ENCODE peak calls at places on chromosomes 7 and 10, in four cellular contexts. A, U, S and I are unnamed samples. For H3K4me1, the result is how much of the 10 kb centered on the place peaks cover.

GRCh38 chr10:35000936-35001335 is 89.2 kb downstream of the CUL2 start:
- DNase-seq in A (no peak), U (no peak), S (no peak), I (no peak)

GRCh38 chr7:21013765-21014502 is 227.2 kb upstream of the SP8 start:
- DNase-seq in A (no peak), U (no peak), S (no peak), I (no peak)

GRCh38 chr10:89566095-89566950 is 30.9 kb upstream of the SLC16A12 start:
- DNase-seq in A (no peak), U (no peak), S (no peak), I (no peak)

GRCh38 chr10:69961168-69961863 is 91.3 kb upstream of the MACROH2A2 start:
- DNase-seq in A (no peak), U (peak), S (no peak), I (no peak)

GRCh38 chr7:69837387-69838068 is 239.3 kb downstream of the AUTS2 start:
- DNase-seq in A (no peak), U (no peak), S (no peak), I (peak)

GRCh38 chr10:1629326-1630036 is 107.8 kb downstream of the ADARB2 start:
- DNase-seq in A (no peak), U (no peak), S (no peak), I (no peak)

GRCh38 chr7:151107882-151108281 is 21.6 kb downstream of the AGAP3 start:
- DNase-seq in A (no peak), U (no peak), S (no peak), I (no peak)

GRCh38 chr7:114930107-114930521 is 8.2 kb downstream of the MDFIC start:
- DNase-seq in A (no peak), U (no peak), S (no peak), I (peak)

GRCh38 chr7:92782236-92782635 is 54.1 kb downstream of the CDK6 start:
- DNase-seq in A (no peak), U (no peak), S (no peak), I (no peak)

GRCh38 chr10:64091889-64092288 is 570.7 kb downstream of the REEP3 start:
- DNase-seq in A (no peak), U (no peak), S (peak), I (no peak)

GRCh38 chr10:32039745-32040144 is 16.5 kb downstream of the KIF5B start:
- DNase-seq in A (no peak), U (no peak), S (no peak), I (no peak)

GRCh38 chr10:95181731-95182130 is 12.3 kb upstream of the ACSM6 start:
- DNase-seq in A (no peak), U (no peak), S (peak), I (no peak)

GRCh38 chr7:132732466-132732865 is 156.2 kb upstream of the PLXNA4 start:
- DNase-seq in A (no peak), U (no peak), S (no peak), I (no peak)

GRCh38 chr7:116801092-116801710 is 61.2 kb upstream of the CAPZA2 start:
- DNase-seq in A (no peak), U (no peak), S (peak), I (no peak)

GRCh38 chr10:77332256-77332655 is 305.4 kb downstream of the KCNMA1 start:
- DNase-seq in A (no peak), U (no peak), S (no peak), I (no peak)

GRCh38 chr10:103923502-103923901 is 5.5 kb upstream of the STN1 start:
- DNase-seq in A (no peak), U (no peak), S (peak), I (no peak)

GRCh38 chr7:155698633-155699032 is 54.2 kb downstream of the RBM33 start:
- DNase-seq in A (no peak), U (no peak), S (peak), I (no peak)

GRCh38 chr10:36023939-36024338 is 381.8 kb upstream of the FZD8 start:
- DNase-seq in A (no peak), U (no peak), S (peak), I (peak)

GRCh38 chr7:83271212-83272099 is 108.8 kb upstream of the PCLO start:
- DNase-seq in A (no peak), U (no peak), S (peak), I (peak)

GRCh38 chr7:68679456-68680234 is 918.6 kb upstream of the AUTS2 start:
- DNase-seq in A (no peak), U (no peak), S (no peak), I (no peak)

GRCh38 chr7:158157460-158157859 is 430.2 kb downstream of the PTPRN2 start:
- DNase-seq in A (no peak), U (no peak), S (no peak), I (no peak)

GRCh38 chr7:120834726-120835125 is 23.2 kb downstream of the TSPAN12 start:
- DNase-seq in A (no peak), U (no peak), S (no peak), I (no peak)

GRCh38 chr7:140209866-140210609 is 33.3 kb upstream of the KDM7A start:
- DNase-seq in A (peak), U (no peak), S (no peak), I (no peak)

GRCh38 chr7:19464241-19464640 is 244.6 kb downstream of the POLR1F start:
- DNase-seq in A (no peak), U (no peak), S (no peak), I (no peak)

GRCh38 chr7:106841896-106842390 is 23.1 kb upstream of the PIK3CG start:
- DNase-seq in A (no peak), U (no peak), S (no peak), I (peak)

GRCh38 chr7:75937958-75938786 is 23.2 kb downstream of the POR start:
- DNase-seq in A (no peak), U (no peak), S (no peak), I (no peak)

GRCh38 chr7:47651355-47652317 is 69.7 kb upstream of the TNS3 start:
- DNase-seq in A (no peak), U (no peak), S (no peak), I (no peak)

GRCh38 chr7:82388138-82388537 is 55.4 kb downstream of the CACNA2D1 start:
- DNase-seq in A (no peak), U (no peak), S (no peak), I (no peak)

GRCh38 chr7:95883208-95883607 is 110.9 kb downstream of the DYNC1I1 start:
- DNase-seq in A (no peak), U (no peak), S (no peak), I (no peak)
- TF ChIP-seq SUZ12 in A (no peak), U (no peak), S (no peak), I (no peak)

DNA sequence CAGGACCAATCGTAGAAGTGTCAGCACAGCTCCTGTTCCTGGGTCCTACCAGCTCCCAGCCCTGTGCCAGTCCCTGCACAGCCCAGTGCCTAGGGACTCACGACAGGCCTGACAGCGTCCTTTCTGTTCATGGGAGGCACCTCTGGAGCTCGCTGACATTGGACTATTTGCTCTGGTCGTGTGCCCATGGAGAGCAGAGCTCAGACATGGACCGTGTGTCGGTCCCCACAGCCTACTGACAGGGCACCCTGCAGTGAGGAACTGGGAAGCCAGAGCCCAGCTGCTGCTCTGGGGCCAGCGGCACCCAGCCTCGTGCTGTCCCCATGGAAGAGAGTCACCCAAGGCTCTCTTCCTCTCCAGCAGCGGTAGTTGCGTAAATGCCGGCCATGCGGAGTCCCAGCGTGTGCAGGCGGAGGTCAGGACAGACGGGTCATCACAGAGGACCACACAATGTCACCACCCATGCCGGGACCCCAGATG is 20.3 kb upstream of the ANTXRL start:
- DNase-seq in A (no peak), U (peak), S (no peak), I (no peak)
- H3K4me1 ChIP-seq in A (under half), U (under half), S (under half), I (under half)

DNA sequence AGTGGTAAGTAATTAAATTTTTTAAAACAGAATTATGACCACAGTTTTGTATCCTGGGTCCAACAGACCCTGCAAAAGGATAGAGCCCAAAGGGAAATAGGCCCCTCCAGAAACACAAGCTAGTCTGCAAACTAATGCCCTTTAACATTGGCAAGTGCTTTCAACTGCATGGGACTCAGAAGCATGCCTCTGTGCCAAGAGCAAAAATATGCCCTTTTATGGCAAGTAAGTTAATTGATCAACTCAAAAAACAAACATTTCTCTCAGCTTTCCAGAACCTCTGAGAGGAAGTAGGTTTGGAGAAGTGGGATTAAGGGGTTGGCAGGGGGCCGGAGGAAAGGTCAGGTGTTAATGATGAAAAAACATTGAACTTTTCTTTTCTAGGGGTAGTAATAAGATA is 186.6 kb upstream of the PRSS1 start:
- DNase-seq in A (no peak), U (no peak), S (no peak), I (no peak)
- TF ChIP-seq SUZ12 in A (no peak), U (no peak), S (no peak), I (no peak)

DNA sequence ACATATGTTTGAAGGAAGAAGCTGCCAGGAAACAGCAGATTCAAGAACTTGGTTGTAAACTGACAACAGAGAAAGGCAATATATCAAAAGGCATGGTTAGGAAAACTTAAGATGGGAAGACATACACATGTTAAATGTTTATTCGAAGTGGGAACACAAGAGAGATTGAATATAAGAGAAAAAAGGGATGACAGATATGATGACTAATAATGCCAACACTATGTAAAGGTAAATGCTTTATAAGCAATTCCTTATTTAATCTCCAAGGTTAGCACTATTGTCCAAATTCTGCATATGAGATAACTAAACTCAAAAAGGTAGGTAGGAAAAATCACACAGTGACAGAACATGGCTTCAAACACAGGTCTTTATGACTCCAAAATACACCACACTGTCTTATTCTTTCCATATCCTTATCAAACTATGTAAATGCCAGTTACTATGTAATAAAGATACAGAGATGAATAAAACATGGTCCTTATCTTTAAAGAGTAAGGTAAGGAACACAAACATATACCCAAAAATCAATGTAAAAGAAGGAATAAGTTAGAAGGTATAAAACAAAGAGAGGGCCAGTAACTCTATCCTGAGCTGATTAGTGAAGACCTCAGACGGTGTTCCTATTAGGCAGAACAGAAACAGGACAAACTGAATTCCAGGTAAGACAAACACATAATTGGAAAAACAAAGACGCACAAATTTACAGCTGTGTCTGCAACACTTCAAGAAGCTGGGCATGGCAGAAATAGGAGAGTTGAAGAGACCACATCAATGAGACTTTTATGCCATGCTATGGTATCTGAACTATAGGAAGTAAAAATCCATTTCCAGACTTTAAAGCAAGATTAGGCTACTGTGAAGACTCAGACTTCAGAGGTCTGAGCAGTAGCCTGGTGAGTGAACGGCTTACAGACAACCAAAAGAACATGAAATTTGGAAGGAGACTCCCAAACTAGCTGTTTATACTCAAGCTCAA is 56.1 kb downstream of the ABI1 start:
- DNase-seq in A (no peak), U (no peak), S (no peak), I (no peak)
- H3K4me1 ChIP-seq in A (under half), U (under half), S (under half), I (under half)

GRCh38 chr7:14013880-14014279 is 24.4 kb upstream of the ETV1 start:
- DNase-seq in A (no peak), U (no peak), S (no peak), I (no peak)

GRCh38 chr7:14018751-14019150 is 29.3 kb upstream of the ETV1 start:
- DNase-seq in A (no peak), U (no peak), S (no peak), I (no peak)

GRCh38 chr7:14021069-14021468 is 31.6 kb upstream of the ETV1 start:
- DNase-seq in A (no peak), U (no peak), S (no peak), I (no peak)

GRCh38 chr7:14020339-14020900 is 31.0 kb upstream of the ETV1 start:
- DNase-seq in A (no peak), U (no peak), S (no peak), I (no peak)

DNA sequence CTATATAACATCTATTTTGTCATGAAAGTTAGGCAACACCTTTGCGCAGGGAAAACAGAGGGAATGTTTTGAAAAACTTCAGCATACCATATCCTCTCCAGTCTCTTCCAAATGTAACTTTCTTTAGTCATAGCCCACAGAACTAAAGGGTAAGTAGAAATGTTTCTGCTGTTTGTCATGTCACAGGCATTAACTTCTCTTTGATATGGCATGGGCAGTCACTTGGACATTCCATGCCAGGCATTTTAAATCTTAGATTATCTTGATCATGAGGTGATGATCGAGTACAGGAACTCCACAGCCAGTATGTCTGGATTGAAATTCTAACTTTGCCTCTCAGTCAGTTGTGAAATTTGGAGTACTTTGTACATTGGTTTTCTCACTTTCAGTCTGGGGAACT is 27.5 kb upstream of the ETV1 start:
- DNase-seq in A (no peak), U (no peak), S (no peak), I (no peak)
- TF ChIP-seq SUZ12 in A (no peak), U (no peak), S (no peak), I (no peak)

DNA sequence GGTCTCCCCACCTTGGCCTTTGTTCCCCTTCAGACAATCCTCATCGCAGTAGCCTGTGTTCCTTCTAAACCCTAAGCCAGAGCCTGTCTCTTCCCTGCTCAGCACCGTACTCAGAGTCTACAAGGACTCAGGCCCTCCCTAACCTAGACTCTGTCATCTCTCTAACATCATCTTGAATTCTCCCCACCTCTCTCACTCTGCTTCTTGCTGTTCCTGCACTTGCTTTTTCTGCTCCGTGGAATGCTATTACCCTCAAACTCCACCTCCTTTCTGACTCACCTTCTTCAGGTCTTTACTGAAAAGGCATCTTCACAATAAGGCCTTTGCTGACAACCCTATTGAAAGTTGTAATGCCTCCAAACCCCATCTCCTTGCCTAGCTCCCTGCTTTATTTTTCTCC is 141.0 kb downstream of the DKK1 start:
- DNase-seq in A (no peak), U (no peak), S (no peak), I (no peak)
- H3K4me1 ChIP-seq in A (under half), U (under half), S (under half), I (under half)

DNA sequence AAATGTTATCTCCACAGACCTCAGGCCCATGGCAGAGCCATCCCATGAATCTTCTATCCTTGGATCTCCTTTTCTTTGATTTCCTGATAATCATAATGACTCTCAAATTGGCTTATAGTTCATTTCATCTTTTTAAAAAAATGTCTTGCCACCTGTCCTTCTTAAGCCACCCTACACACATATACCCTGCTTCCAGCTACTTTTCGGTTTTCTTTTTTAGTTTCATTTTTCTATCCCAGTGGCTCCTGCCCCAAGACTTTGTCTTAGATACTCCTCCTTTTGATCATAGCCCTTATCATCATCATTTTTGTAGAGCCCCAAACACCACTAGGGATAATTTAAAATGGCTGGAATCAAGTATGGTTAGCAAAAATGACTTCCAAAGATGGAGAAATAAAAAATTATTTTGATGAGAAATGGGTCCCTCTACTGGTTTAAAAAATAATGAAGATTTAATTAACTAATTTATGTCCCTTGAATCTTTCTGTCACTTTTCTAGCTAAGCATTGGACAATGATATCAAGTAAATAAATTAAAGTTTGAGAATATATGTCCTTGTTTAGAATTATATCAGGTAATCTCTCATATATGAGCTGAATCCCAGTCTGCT is 277.3 kb upstream of the SEMA3D start:
- DNase-seq in A (no peak), U (no peak), S (no peak), I (no peak)
- TF ChIP-seq SUZ12 in A (no peak), U (no peak), S (no peak), I (no peak)

DNA sequence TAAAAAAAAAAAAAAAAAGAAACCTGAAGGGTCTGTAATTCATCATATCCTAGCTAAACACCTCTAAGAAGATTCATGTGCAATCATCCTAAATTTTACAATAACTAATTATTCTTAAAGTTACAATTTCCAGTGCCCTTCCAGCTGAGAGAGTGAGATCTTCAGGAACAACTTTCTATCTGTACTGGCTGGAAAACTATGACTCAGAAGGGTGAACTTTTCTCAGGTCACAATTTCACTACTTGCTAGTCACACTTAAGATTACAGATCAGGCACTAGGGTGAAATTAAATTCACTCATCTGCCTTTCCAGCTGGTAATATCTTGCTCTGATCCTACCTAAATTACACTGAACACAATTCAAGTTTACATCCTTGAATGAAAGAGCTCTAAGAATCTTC is 158.8 kb downstream of the ANK3 start:
- DNase-seq in A (no peak), U (no peak), S (no peak), I (no peak)
- H3K4me1 ChIP-seq in A (under half), U (under half), S (under half), I (under half)

DNA sequence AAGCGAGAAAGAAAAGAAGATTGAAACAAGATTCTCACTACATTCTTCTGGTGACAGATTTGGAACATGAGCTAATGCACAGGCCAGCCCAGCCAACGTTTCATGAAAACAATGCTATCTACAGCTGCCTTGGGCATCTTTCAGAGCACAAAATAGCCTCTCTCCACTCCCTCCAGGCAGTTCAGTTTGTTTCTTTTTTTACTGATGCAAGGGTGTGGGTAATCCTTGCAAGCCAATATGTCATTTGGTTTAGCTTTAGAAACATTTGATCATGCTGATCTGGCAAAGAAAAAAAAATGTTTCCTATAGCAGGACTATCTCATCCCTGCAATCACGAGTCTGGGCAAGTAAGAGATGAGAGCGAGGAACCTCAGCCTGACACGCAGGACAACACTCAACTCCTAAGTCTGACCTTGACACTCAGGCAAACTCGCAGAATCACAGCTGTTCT is 35.9 kb downstream of the SVIL start:
- DNase-seq in A (no peak), U (no peak), S (no peak), I (no peak)
- TF ChIP-seq SUZ12 in A (no peak), U (no peak), S (no peak), I (no peak)